ENCODE peak calls at places on chromosome 20, in five cellular contexts. A, K, R, G and X are unnamed samples.

GRCh38 chr20:24134284-24134683 is 145.7 kb upstream of the GGTLC1 start:
- DNase-seq in A (no peak), K (no peak), R (no peak), G (no peak), X (no peak)

GRCh38 chr20:19027971-19028370 is 184.5 kb upstream of the SLC24A3 start:
- DNase-seq in A (no peak), K (no peak), R (no peak), G (no peak), X (peak)

GRCh38 chr20:37864275-37864674 is 38.7 kb upstream of the VSTM2L start:
- DNase-seq in A (no peak), K (no peak), R (no peak), G (no peak), X (no peak)

GRCh38 chr20:45821942-45822341 is 5.2 kb downstream of the TNNC2 start:
- DNase-seq in A (no peak), K (no peak), R (no peak), G (no peak), X (no peak)

GRCh38 chr20:42559665-42560064 is 630.0 kb downstream of the PTPRT start:
- DNase-seq in A (no peak), K (no peak), R (no peak), G (no peak), X (no peak)

GRCh38 chr20:36644032-36644712 is 1.8 kb downstream of the SLA2 start:
- DNase-seq in A (no peak), K (no peak), R (peak), G (no peak), X (no peak)

GRCh38 chr20:49219924-49220831 is 962 bp downstream of the DDX27 start:
- DNase-seq in A (no peak), K (no peak), R (no peak), G (no peak), X (no peak)

GRCh38 chr20:4897600-4897999 is 103.7 kb downstream of the SLC23A2 start:
- DNase-seq in A (no peak), K (no peak), R (no peak), G (no peak), X (no peak)

GRCh38 chr20:50192364-50193168 is 1.9 kb downstream of the CEBPB start:
- DNase-seq in A (peak), K (peak), R (peak), G (peak), X (no peak)

GRCh38 chr20:47540443-47541354 is 39.0 kb downstream of the NCOA3 start:
- DNase-seq in A (no peak), K (no peak), R (no peak), G (no peak), X (no peak)

GRCh38 chr20:46226602-46227001 is 81.7 kb downstream of the CDH22 start:
- DNase-seq in A (no peak), K (no peak), R (no peak), G (no peak), X (no peak)

GRCh38 chr20:63843222-63843621 is 12.2 kb upstream of the ZBTB46 start:
- DNase-seq in A (no peak), K (no peak), R (no peak), G (no peak), X (no peak)

GRCh38 chr20:55415567-55416142 is 589.7 kb downstream of the CBLN4 start:
- DNase-seq in A (no peak), K (no peak), R (no peak), G (no peak), X (no peak)

GRCh38 chr20:60049601-60050000 is 91.4 kb downstream of the CDH26 start:
- DNase-seq in A (no peak), K (no peak), R (no peak), G (no peak), X (no peak)

GRCh38 chr20:38260025-38260377 is 534 bp downstream of the KIAA1755 start:
- DNase-seq in A (peak), K (no peak), R (no peak), G (no peak), X (no peak)

GRCh38 chr20:20549267-20549612 is 163.2 kb downstream of the RALGAPA2 start:
- DNase-seq in A (no peak), K (no peak), R (no peak), G (no peak), X (no peak)

GRCh38 chr20:3784226-3784853 is 2.2 kb downstream of the CENPB start:
- DNase-seq in A (peak), K (peak), R (no peak), G (no peak), X (peak)

GRCh38 chr20:44521484-44522481 is at the start of gene SERINC3:
- DNase-seq in A (peak), K (peak), R (peak), G (peak), X (peak)

GRCh38 chr20:33822423-33822822 is 11.3 kb downstream of the CHMP4B start:
- DNase-seq in A (no peak), K (no peak), R (no peak), G (no peak), X (no peak)

GRCh38 chr20:57774951-57775350 is 65.1 kb upstream of the PMEPA1 start:
- DNase-seq in A (no peak), K (no peak), R (no peak), G (no peak), X (no peak)

GRCh38 chr20:19491241-19491640 is 266.8 kb upstream of the RIN2 start:
- DNase-seq in A (no peak), K (no peak), R (no peak), G (no peak), X (no peak)

GRCh38 chr20:58002901-58003300 is 225.6 kb downstream of the ANKRD60 start:
- DNase-seq in A (no peak), K (no peak), R (no peak), G (no peak), X (no peak)

GRCh38 chr20:50628326-50628725 is 63.0 kb downstream of the RIPOR3 start:
- DNase-seq in A (no peak), K (no peak), R (no peak), G (no peak), X (no peak)

GRCh38 chr20:8837396-8837795 is 231.5 kb upstream of the PLCB4 start:
- DNase-seq in A (peak), K (no peak), R (no peak), G (no peak), X (no peak)

GRCh38 chr20:20436689-20437088 is 68.8 kb downstream of the INSM1 start:
- DNase-seq in A (no peak), K (no peak), R (no peak), G (no peak), X (no peak)

GRCh38 chr20:50267041-50267865 is 76.6 kb downstream of the CEBPB start:
- DNase-seq in A (peak), K (peak), R (no peak), G (no peak), X (no peak)